ENCODE peak calls at places on chromosome X, in six cellular contexts. One of them, this sample, is unnamed.
A peak's percentile ranks its signal among the peaks of the same experiment; 100 is the strongest.

GRCh38 chrX:120749141-120749846 is 119.4 kb upstream of the C1GALT1C1 start:
- DNase-seq in NB4: peak; percentile 51
- DNase-seq in central memory CD8-positive, alpha-beta T cell: no peak
- DNase-seq in activated T-helper 1 cell treated with anti-CD3 and anti-CD28 coated beads, Interleukin-12 subunit alpha, Interleukin-12 subunit beta, Interleukin-2, Interleukin-4 antibody, amounts not matched to agents 30 ng/mL and 10 ng/mL and 1 ng/mL, durations not matched to agents 14 hours and 24 hours and 36 hours: no peak
- DNase-seq in right atrium auricular region: no peak
- DNase-seq in GM23338: no peak
- DNase-seq in this sample: peak; percentile 50

GRCh38 chrX:13721819-13722527 is 12.4 kb downstream of the TRAPPC2 start:
- DNase-seq in NB4: no peak
- DNase-seq in central memory CD8-positive, alpha-beta T cell: no peak
- DNase-seq in activated T-helper 1 cell treated with anti-CD3 and anti-CD28 coated beads, Interleukin-12 subunit alpha, Interleukin-12 subunit beta, Interleukin-2, Interleukin-4 antibody, amounts not matched to agents 30 ng/mL and 10 ng/mL and 1 ng/mL, durations not matched to agents 14 hours and 24 hours and 36 hours: no peak
- DNase-seq in right atrium auricular region: no peak
- DNase-seq in GM23338: no peak
- DNase-seq in this sample: peak; percentile 66

GRCh38 chrX:103779156-103779555 is 2.5 kb downstream of the PLP1 start:
- DNase-seq in NB4: no peak
- DNase-seq in central memory CD8-positive, alpha-beta T cell: no peak
- DNase-seq in activated T-helper 1 cell treated with anti-CD3 and anti-CD28 coated beads, Interleukin-12 subunit alpha, Interleukin-12 subunit beta, Interleukin-2, Interleukin-4 antibody, amounts not matched to agents 30 ng/mL and 10 ng/mL and 1 ng/mL, durations not matched to agents 14 hours and 24 hours and 36 hours: no peak
- DNase-seq in right atrium auricular region: peak; percentile 55
- DNase-seq in GM23338: no peak
- DNase-seq in this sample: no peak

GRCh38 chrX:30489323-30489722 is 88.2 kb downstream of the TASL start:
- DNase-seq in NB4: peak; percentile 36
- DNase-seq in central memory CD8-positive, alpha-beta T cell: no peak
- DNase-seq in activated T-helper 1 cell treated with anti-CD3 and anti-CD28 coated beads, Interleukin-12 subunit alpha, Interleukin-12 subunit beta, Interleukin-2, Interleukin-4 antibody, amounts not matched to agents 30 ng/mL and 10 ng/mL and 1 ng/mL, durations not matched to agents 14 hours and 24 hours and 36 hours: no peak
- DNase-seq in right atrium auricular region: no peak
- DNase-seq in GM23338: peak; percentile 5
- DNase-seq in this sample: peak; percentile 45

GRCh38 chrX:41621236-41621651 is 67.5 kb upstream of the GPR34 start:
- DNase-seq in NB4: peak; percentile 0
- DNase-seq in central memory CD8-positive, alpha-beta T cell: no peak
- DNase-seq in activated T-helper 1 cell treated with anti-CD3 and anti-CD28 coated beads, Interleukin-12 subunit alpha, Interleukin-12 subunit beta, Interleukin-2, Interleukin-4 antibody, amounts not matched to agents 30 ng/mL and 10 ng/mL and 1 ng/mL, durations not matched to agents 14 hours and 24 hours and 36 hours: no peak
- DNase-seq in right atrium auricular region: no peak
- DNase-seq in GM23338: peak; percentile 41
- DNase-seq in this sample: no peak

GRCh38 chrX:138889152-138889551 is 177.6 kb upstream of the FGF13 start:
- DNase-seq in NB4: no peak
- DNase-seq in central memory CD8-positive, alpha-beta T cell: no peak
- DNase-seq in activated T-helper 1 cell treated with anti-CD3 and anti-CD28 coated beads, Interleukin-12 subunit alpha, Interleukin-12 subunit beta, Interleukin-2, Interleukin-4 antibody, amounts not matched to agents 30 ng/mL and 10 ng/mL and 1 ng/mL, durations not matched to agents 14 hours and 24 hours and 36 hours: no peak
- DNase-seq in right atrium auricular region: no peak
- DNase-seq in GM23338: no peak
- DNase-seq in this sample: no peak

GRCh38 chrX:137423241-137423640 is 142.7 kb upstream of the ZIC3 start:
- DNase-seq in NB4: no peak
- DNase-seq in central memory CD8-positive, alpha-beta T cell: no peak
- DNase-seq in activated T-helper 1 cell treated with anti-CD3 and anti-CD28 coated beads, Interleukin-12 subunit alpha, Interleukin-12 subunit beta, Interleukin-2, Interleukin-4 antibody, amounts not matched to agents 30 ng/mL and 10 ng/mL and 1 ng/mL, durations not matched to agents 14 hours and 24 hours and 36 hours: no peak
- DNase-seq in right atrium auricular region: no peak
- DNase-seq in GM23338: no peak
- DNase-seq in this sample: no peak

GRCh38 chrX:69060631-69061408 is 104.4 kb downstream of the PJA1 start:
- DNase-seq in NB4: peak; percentile 4
- DNase-seq in central memory CD8-positive, alpha-beta T cell: no peak
- DNase-seq in activated T-helper 1 cell treated with anti-CD3 and anti-CD28 coated beads, Interleukin-12 subunit alpha, Interleukin-12 subunit beta, Interleukin-2, Interleukin-4 antibody, amounts not matched to agents 30 ng/mL and 10 ng/mL and 1 ng/mL, durations not matched to agents 14 hours and 24 hours and 36 hours: no peak
- DNase-seq in right atrium auricular region: peak; percentile 58
- DNase-seq in GM23338: peak; percentile 48
- DNase-seq in this sample: no peak

GRCh38 chrX:28549839-28550238 is 37.4 kb upstream of the IL1RAPL1 start:
- DNase-seq in NB4: no peak
- DNase-seq in central memory CD8-positive, alpha-beta T cell: no peak
- DNase-seq in activated T-helper 1 cell treated with anti-CD3 and anti-CD28 coated beads, Interleukin-12 subunit alpha, Interleukin-12 subunit beta, Interleukin-2, Interleukin-4 antibody, amounts not matched to agents 30 ng/mL and 10 ng/mL and 1 ng/mL, durations not matched to agents 14 hours and 24 hours and 36 hours: no peak
- DNase-seq in right atrium auricular region: no peak
- DNase-seq in GM23338: peak; percentile 21
- DNase-seq in this sample: no peak

GRCh38 chrX:41542151-41542935 is 95.2 kb downstream of the NYX start:
- DNase-seq in NB4: no peak
- DNase-seq in central memory CD8-positive, alpha-beta T cell: no peak
- DNase-seq in activated T-helper 1 cell treated with anti-CD3 and anti-CD28 coated beads, Interleukin-12 subunit alpha, Interleukin-12 subunit beta, Interleukin-2, Interleukin-4 antibody, amounts not matched to agents 30 ng/mL and 10 ng/mL and 1 ng/mL, durations not matched to agents 14 hours and 24 hours and 36 hours: no peak
- DNase-seq in right atrium auricular region: no peak
- DNase-seq in GM23338: peak; percentile 12
- DNase-seq in this sample: no peak

GRCh38 chrX:1062351-1062750 is 150.1 kb downstream of the CRLF2 start:
- DNase-seq in NB4: no peak
- DNase-seq in central memory CD8-positive, alpha-beta T cell: no peak
- DNase-seq in activated T-helper 1 cell treated with anti-CD3 and anti-CD28 coated beads, Interleukin-12 subunit alpha, Interleukin-12 subunit beta, Interleukin-2, Interleukin-4 antibody, amounts not matched to agents 30 ng/mL and 10 ng/mL and 1 ng/mL, durations not matched to agents 14 hours and 24 hours and 36 hours: no peak
- DNase-seq in right atrium auricular region: no peak
- DNase-seq in GM23338: no peak
- DNase-seq in this sample: no peak

GRCh38 chrX:9144643-9145290 is 110.8 kb upstream of the FAM9B start:
- DNase-seq in NB4: peak; percentile 83
- DNase-seq in central memory CD8-positive, alpha-beta T cell: no peak
- DNase-seq in activated T-helper 1 cell treated with anti-CD3 and anti-CD28 coated beads, Interleukin-12 subunit alpha, Interleukin-12 subunit beta, Interleukin-2, Interleukin-4 antibody, amounts not matched to agents 30 ng/mL and 10 ng/mL and 1 ng/mL, durations not matched to agents 14 hours and 24 hours and 36 hours: no peak
- DNase-seq in right atrium auricular region: no peak
- DNase-seq in GM23338: no peak
- DNase-seq in this sample: no peak

GRCh38 chrX:71082253-71082652 is 13.4 kb upstream of the FOXO4 start:
- DNase-seq in NB4: no peak
- DNase-seq in central memory CD8-positive, alpha-beta T cell: no peak
- DNase-seq in activated T-helper 1 cell treated with anti-CD3 and anti-CD28 coated beads, Interleukin-12 subunit alpha, Interleukin-12 subunit beta, Interleukin-2, Interleukin-4 antibody, amounts not matched to agents 30 ng/mL and 10 ng/mL and 1 ng/mL, durations not matched to agents 14 hours and 24 hours and 36 hours: no peak
- DNase-seq in right atrium auricular region: no peak
- DNase-seq in GM23338: no peak
- DNase-seq in this sample: no peak

GRCh38 chrX:41014776-41015175 is 70.5 kb upstream of the USP9X start:
- DNase-seq in NB4: peak; percentile 11
- DNase-seq in central memory CD8-positive, alpha-beta T cell: no peak
- DNase-seq in activated T-helper 1 cell treated with anti-CD3 and anti-CD28 coated beads, Interleukin-12 subunit alpha, Interleukin-12 subunit beta, Interleukin-2, Interleukin-4 antibody, amounts not matched to agents 30 ng/mL and 10 ng/mL and 1 ng/mL, durations not matched to agents 14 hours and 24 hours and 36 hours: no peak
- DNase-seq in right atrium auricular region: no peak
- DNase-seq in GM23338: no peak
- DNase-seq in this sample: no peak

GRCh38 chrX:12865359-12865758 is 1.5 kb upstream of the TLR7 start:
- DNase-seq in NB4: peak; percentile 25
- DNase-seq in central memory CD8-positive, alpha-beta T cell: no peak
- DNase-seq in activated T-helper 1 cell treated with anti-CD3 and anti-CD28 coated beads, Interleukin-12 subunit alpha, Interleukin-12 subunit beta, Interleukin-2, Interleukin-4 antibody, amounts not matched to agents 30 ng/mL and 10 ng/mL and 1 ng/mL, durations not matched to agents 14 hours and 24 hours and 36 hours: no peak
- DNase-seq in right atrium auricular region: no peak
- DNase-seq in GM23338: no peak
- DNase-seq in this sample: no peak

GRCh38 chrX:72169008-72169728 is 12.4 kb upstream of the PIN4 start:
- DNase-seq in NB4: peak; percentile 2
- DNase-seq in central memory CD8-positive, alpha-beta T cell: peak; percentile 23
- DNase-seq in activated T-helper 1 cell treated with anti-CD3 and anti-CD28 coated beads, Interleukin-12 subunit alpha, Interleukin-12 subunit beta, Interleukin-2, Interleukin-4 antibody, amounts not matched to agents 30 ng/mL and 10 ng/mL and 1 ng/mL, durations not matched to agents 14 hours and 24 hours and 36 hours: peak; percentile 6
- DNase-seq in right atrium auricular region: no peak
- DNase-seq in GM23338: no peak
- DNase-seq in this sample: peak; percentile 2

GRCh38 chrX:110409925-110410324 is 51.3 kb downstream of the RTL9 start:
- DNase-seq in NB4: peak; percentile 25
- DNase-seq in central memory CD8-positive, alpha-beta T cell: no peak
- DNase-seq in activated T-helper 1 cell treated with anti-CD3 and anti-CD28 coated beads, Interleukin-12 subunit alpha, Interleukin-12 subunit beta, Interleukin-2, Interleukin-4 antibody, amounts not matched to agents 30 ng/mL and 10 ng/mL and 1 ng/mL, durations not matched to agents 14 hours and 24 hours and 36 hours: no peak
- DNase-seq in right atrium auricular region: no peak
- DNase-seq in GM23338: no peak
- DNase-seq in this sample: no peak

GRCh38 chrX:124035657-124036056 is 74.2 kb downstream of the STAG2 start:
- DNase-seq in NB4: no peak
- DNase-seq in central memory CD8-positive, alpha-beta T cell: no peak
- DNase-seq in activated T-helper 1 cell treated with anti-CD3 and anti-CD28 coated beads, Interleukin-12 subunit alpha, Interleukin-12 subunit beta, Interleukin-2, Interleukin-4 antibody, amounts not matched to agents 30 ng/mL and 10 ng/mL and 1 ng/mL, durations not matched to agents 14 hours and 24 hours and 36 hours: no peak
- DNase-seq in right atrium auricular region: no peak
- DNase-seq in GM23338: no peak
- DNase-seq in this sample: no peak

GRCh38 chrX:153443476-153444332 is 2.2 kb downstream of the TREX2 start:
- DNase-seq in NB4: no peak
- DNase-seq in central memory CD8-positive, alpha-beta T cell: no peak
- DNase-seq in activated T-helper 1 cell treated with anti-CD3 and anti-CD28 coated beads, Interleukin-12 subunit alpha, Interleukin-12 subunit beta, Interleukin-2, Interleukin-4 antibody, amounts not matched to agents 30 ng/mL and 10 ng/mL and 1 ng/mL, durations not matched to agents 14 hours and 24 hours and 36 hours: no peak
- DNase-seq in right atrium auricular region: no peak
- DNase-seq in GM23338: no peak
- DNase-seq in this sample: no peak

GRCh38 chrX:19334945-19335626 is 8.6 kb upstream of the PDHA1 start:
- DNase-seq in NB4: peak; percentile 82
- DNase-seq in central memory CD8-positive, alpha-beta T cell: no peak
- DNase-seq in activated T-helper 1 cell treated with anti-CD3 and anti-CD28 coated beads, Interleukin-12 subunit alpha, Interleukin-12 subunit beta, Interleukin-2, Interleukin-4 antibody, amounts not matched to agents 30 ng/mL and 10 ng/mL and 1 ng/mL, durations not matched to agents 14 hours and 24 hours and 36 hours: peak; percentile 0
- DNase-seq in right atrium auricular region: no peak
- DNase-seq in GM23338: peak; percentile 83
- DNase-seq in this sample: peak; percentile 88

GRCh38 chrX:65463550-65463949 is 71.0 kb downstream of the LAS1L start:
- DNase-seq in NB4: no peak
- DNase-seq in central memory CD8-positive, alpha-beta T cell: no peak
- DNase-seq in activated T-helper 1 cell treated with anti-CD3 and anti-CD28 coated beads, Interleukin-12 subunit alpha, Interleukin-12 subunit beta, Interleukin-2, Interleukin-4 antibody, amounts not matched to agents 30 ng/mL and 10 ng/mL and 1 ng/mL, durations not matched to agents 14 hours and 24 hours and 36 hours: no peak
- DNase-seq in right atrium auricular region: no peak
- DNase-seq in GM23338: peak; percentile 87
- DNase-seq in this sample: no peak

GRCh38 chrX:20362268-20363002 is 95.7 kb upstream of the RPS6KA3 start:
- DNase-seq in NB4: no peak
- DNase-seq in central memory CD8-positive, alpha-beta T cell: no peak
- DNase-seq in activated T-helper 1 cell treated with anti-CD3 and anti-CD28 coated beads, Interleukin-12 subunit alpha, Interleukin-12 subunit beta, Interleukin-2, Interleukin-4 antibody, amounts not matched to agents 30 ng/mL and 10 ng/mL and 1 ng/mL, durations not matched to agents 14 hours and 24 hours and 36 hours: no peak
- DNase-seq in right atrium auricular region: no peak
- DNase-seq in GM23338: no peak
- DNase-seq in this sample: no peak

GRCh38 chrX:17247144-17247543 is 127.9 kb upstream of the NHS start:
- DNase-seq in NB4: no peak
- DNase-seq in central memory CD8-positive, alpha-beta T cell: no peak
- DNase-seq in activated T-helper 1 cell treated with anti-CD3 and anti-CD28 coated beads, Interleukin-12 subunit alpha, Interleukin-12 subunit beta, Interleukin-2, Interleukin-4 antibody, amounts not matched to agents 30 ng/mL and 10 ng/mL and 1 ng/mL, durations not matched to agents 14 hours and 24 hours and 36 hours: no peak
- DNase-seq in right atrium auricular region: no peak
- DNase-seq in GM23338: no peak
- DNase-seq in this sample: peak; percentile 49

GRCh38 chrX:41737065-41737464 is 13.1 kb downstream of the GPR82 start:
- DNase-seq in NB4: peak; percentile 2
- DNase-seq in central memory CD8-positive, alpha-beta T cell: peak; percentile 21
- DNase-seq in activated T-helper 1 cell treated with anti-CD3 and anti-CD28 coated beads, Interleukin-12 subunit alpha, Interleukin-12 subunit beta, Interleukin-2, Interleukin-4 antibody, amounts not matched to agents 30 ng/mL and 10 ng/mL and 1 ng/mL, durations not matched to agents 14 hours and 24 hours and 36 hours: peak; percentile 17
- DNase-seq in right atrium auricular region: no peak
- DNase-seq in GM23338: no peak
- DNase-seq in this sample: no peak

GRCh38 chrX:36436286-36436860 is 516.8 kb downstream of the CFAP47 start:
- DNase-seq in NB4: no peak
- DNase-seq in central memory CD8-positive, alpha-beta T cell: no peak
- DNase-seq in activated T-helper 1 cell treated with anti-CD3 and anti-CD28 coated beads, Interleukin-12 subunit alpha, Interleukin-12 subunit beta, Interleukin-2, Interleukin-4 antibody, amounts not matched to agents 30 ng/mL and 10 ng/mL and 1 ng/mL, durations not matched to agents 14 hours and 24 hours and 36 hours: no peak
- DNase-seq in right atrium auricular region: no peak
- DNase-seq in GM23338: no peak
- DNase-seq in this sample: no peak